ENCODE peak calls at places on chromosomes 3 and 15, in five cellular contexts. E, G, T, S and A are unnamed samples.

GRCh38 chr3:61812517-61812916 is 251.1 kb downstream of the PTPRG start:
- DNase-seq in E (no peak), G (no peak), T (no peak), S (no peak), A (no peak)

GRCh38 chr3:184222521-184222920 is 6.9 kb upstream of the VWA5B2 start:
- DNase-seq in E (no peak), G (no peak), T (no peak), S (no peak), A (no peak)

GRCh38 chr3:106263556-106263955 is 394.7 kb upstream of the CBLB start:
- DNase-seq in E (no peak), G (no peak), T (no peak), S (no peak), A (peak; percentile 14)

GRCh38 chr3:126720596-126720995 is 16.6 kb downstream of the CHCHD6 start:
- DNase-seq in E (no peak), G (no peak), T (no peak), S (no peak), A (no peak)

GRCh38 chr15:96870510-96871039 is 540.1 kb downstream of the NR2F2 start:
- DNase-seq in E (no peak), G (no peak), T (no peak), S (no peak), A (no peak)

GRCh38 chr3:186496016-186496415 is 48.2 kb downstream of the CRYGS start:
- DNase-seq in E (no peak), G (no peak), T (no peak), S (no peak), A (no peak)

GRCh38 chr3:14391033-14391432 is 11.4 kb upstream of the SLC6A6 start:
- DNase-seq in E (peak; percentile 57), G (peak; percentile 86), T (no peak), S (peak; percentile 69), A (peak; percentile 85)

GRCh38 chr3:159560214-159561004 is 428.2 kb upstream of the IL12A start:
- DNase-seq in E (no peak), G (no peak), T (no peak), S (no peak), A (no peak)

GRCh38 chr3:147157629-147158028 is 248.7 kb downstream of the ZIC4 start:
- DNase-seq in E (no peak), G (no peak), T (no peak), S (peak; percentile 2), A (no peak)

GRCh38 chr3:60594025-60594424 is 657.2 kb downstream of the FHIT start:
- DNase-seq in E (peak; percentile 23), G (peak; percentile 89), T (no peak), S (peak; percentile 91), A (no peak)

GRCh38 chr15:85672338-85673097 is 122.2 kb downstream of the KLHL25 start:
- DNase-seq in E (no peak), G (no peak), T (no peak), S (no peak), A (no peak)

GRCh38 chr3:52444860-52445793 is at the start of gene SEMA3G:
- DNase-seq in E (no peak), G (peak; percentile 90), T (peak; percentile 94), S (no peak), A (peak; percentile 72)

GRCh38 chr3:98070840-98071239 is 16.1 kb upstream of the OR5AC2 start:
- DNase-seq in E (no peak), G (no peak), T (no peak), S (no peak), A (no peak)

GRCh38 chr15:75758071-75758872 is 45.6 kb upstream of the CSPG4 start:
- DNase-seq in E (peak; percentile 55), G (peak; percentile 95), T (no peak), S (peak; percentile 45), A (peak; percentile 95)

GRCh38 chr3:128448491-128448890 is 18.2 kb downstream of the DNAJB8 start:
- DNase-seq in E (no peak), G (no peak), T (no peak), S (no peak), A (no peak)

GRCh38 chr3:50817756-50818518 is 143.2 kb downstream of the DOCK3 start:
- DNase-seq in E (no peak), G (no peak), T (no peak), S (no peak), A (no peak)

GRCh38 chr15:96160800-96161199 is 169.7 kb upstream of the NR2F2 start:
- DNase-seq in E (no peak), G (no peak), T (no peak), S (no peak), A (no peak)

GRCh38 chr3:27423463-27423862 is 54.3 kb upstream of the NEK10 start:
- DNase-seq in E (peak; percentile 10), G (no peak), T (no peak), S (peak; percentile 61), A (no peak)

GRCh38 chr3:159848348-159849118 is 140.1 kb upstream of the IL12A start:
- DNase-seq in E (no peak), G (no peak), T (no peak), S (no peak), A (no peak)

GRCh38 chr3:126870608-126871210 is 112.2 kb upstream of the PLXNA1 start:
- DNase-seq in E (no peak), G (no peak), T (no peak), S (peak; percentile 24), A (no peak)

GRCh38 chr3:72082121-72082715 is 297.3 kb upstream of the PROK2 start:
- DNase-seq in E (no peak), G (no peak), T (no peak), S (no peak), A (peak; percentile 19)

GRCh38 chr3:64935995-64936394 is 248.2 kb upstream of the ADAMTS9 start:
- DNase-seq in E (no peak), G (no peak), T (no peak), S (no peak), A (no peak)

GRCh38 chr15:25890532-25890931 is 27.4 kb upstream of the ATP10A start:
- DNase-seq in E (no peak), G (no peak), T (no peak), S (no peak), A (no peak)

GRCh38 chr3:154367221-154367620 is 42.9 kb upstream of the DHX36 start:
- DNase-seq in E (no peak), G (no peak), T (no peak), S (no peak), A (no peak)

GRCh38 chr3:12400795-12401194 is 83.5 kb upstream of the TSEN2 start:
- DNase-seq in E (peak; percentile 32), G (no peak), T (no peak), S (no peak), A (no peak)

GRCh38 chr3:86251781-86252180 is 739.2 kb downstream of the VGLL3 start:
- DNase-seq in E (no peak), G (no peak), T (no peak), S (no peak), A (no peak)